ENCODE peak calls at places on chromosome 2, in seven cellular contexts. M is H1, A is IMR-90, T is mesendoderm, K is neuronal stem cell, Z is mesenchymal stem cell, V is trophoblast cell. Y is an unnamed sample.

GRCh38 chr2:17171446-17172049 is 346.7 kb downstream of the RAD51AP2 start:
- DNase-seq in M (peak), A (peak), T (peak), K (peak), Z (peak), V (peak), Y (peak)

GRCh38 chr2:71829008-71829407 is 318.7 kb downstream of the CYP26B1 start:
- DNase-seq in M (no peak), A (no peak), T (no peak), K (no peak), Z (no peak), V (no peak), Y (peak)

GRCh38 chr2:46349115-46349547 is 51.9 kb downstream of the EPAS1 start:
- DNase-seq in M (no peak), A (no peak), T (no peak), K (no peak), Z (no peak), V (no peak), Y (no peak)

GRCh38 chr2:225354281-225354774 is 45.2 kb upstream of the NYAP2 start:
- DNase-seq in M (no peak), A (peak), T (peak), K (no peak), Z (peak), V (no peak), Y (peak)

GRCh38 chr2:128819092-128819491 is 500.4 kb upstream of the HS6ST1 start:
- DNase-seq in M (no peak), A (no peak), T (no peak), K (no peak), Z (no peak), V (no peak), Y (no peak)

GRCh38 chr2:239919779-239920545 is 105.2 kb downstream of the NDUFA10 start:
- DNase-seq in M (no peak), A (no peak), T (no peak), K (no peak), Z (no peak), V (no peak), Y (peak)

GRCh38 chr2:173964565-173965371 is 405 bp downstream of the SP3 start:
- DNase-seq in M (peak), A (peak), T (no peak), K (peak), Z (peak), V (peak), Y (peak)

GRCh38 chr2:26786207-26787023 is 559 bp downstream of the CENPA start:
- DNase-seq in M (no peak), A (no peak), T (peak), K (no peak), Z (peak), V (peak), Y (no peak)

GRCh38 chr2:129299338-129299737 is 680.1 kb upstream of the RAB6C start:
- DNase-seq in M (no peak), A (no peak), T (no peak), K (no peak), Z (no peak), V (no peak), Y (no peak)

GRCh38 chr2:135066710-135067109 is 14.6 kb downstream of the RAB3GAP1 start:
- DNase-seq in M (no peak), A (peak), T (no peak), K (no peak), Z (no peak), V (no peak), Y (no peak)

GRCh38 chr2:18498531-18498930 is 61.9 kb downstream of the RDH14 start:
- DNase-seq in M (no peak), A (no peak), T (no peak), K (no peak), Z (no peak), V (no peak), Y (no peak)

GRCh38 chr2:204673877-204674276 is 128.6 kb downstream of the PARD3B start:
- DNase-seq in M (no peak), A (peak), T (no peak), K (no peak), Z (peak), V (no peak), Y (no peak)

GRCh38 chr2:175363719-175364118 is 182.2 kb upstream of the ATP5MC3 start:
- DNase-seq in M (no peak), A (no peak), T (no peak), K (no peak), Z (no peak), V (no peak), Y (no peak)

GRCh38 chr2:95346236-95346737 is 49.1 kb downstream of the KCNIP3 start:
- DNase-seq in M (no peak), A (peak), T (no peak), K (peak), Z (no peak), V (peak), Y (peak)

GRCh38 chr2:36770542-36771287 is 74.2 kb downstream of the VIT start:
- DNase-seq in M (peak), A (peak), T (peak), K (peak), Z (peak), V (peak), Y (peak)

GRCh38 chr2:233855345-233855744 is 1.0 kb upstream of the HJURP start:
- DNase-seq in M (no peak), A (no peak), T (no peak), K (no peak), Z (no peak), V (no peak), Y (no peak)

GRCh38 chr2:61018319-61018750 is 280 bp upstream of the PUS10 start:
- DNase-seq in M (no peak), A (peak), T (no peak), K (no peak), Z (no peak), V (no peak), Y (no peak)

GRCh38 chr2:16363581-16363980 is 302.1 kb downstream of the CYRIA start:
- DNase-seq in M (no peak), A (no peak), T (no peak), K (no peak), Z (no peak), V (no peak), Y (no peak)

GRCh38 chr2:56749152-56749752 is 565.5 kb downstream of the CCDC85A start:
- DNase-seq in M (no peak), A (peak), T (peak), K (peak), Z (peak), V (peak), Y (no peak)

GRCh38 chr2:239269173-239269865 is 131.5 kb downstream of the HDAC4 start:
- DNase-seq in M (no peak), A (no peak), T (no peak), K (no peak), Z (no peak), V (no peak), Y (no peak)

GRCh38 chr2:136253288-136254004 is 135.5 kb upstream of the CXCR4 start:
- DNase-seq in M (no peak), A (no peak), T (no peak), K (no peak), Z (no peak), V (no peak), Y (no peak)

GRCh38 chr2:24620936-24621335 is 129.9 kb downstream of the NCOA1 start:
- DNase-seq in M (no peak), A (no peak), T (peak), K (no peak), Z (no peak), V (peak), Y (no peak)

DNA sequence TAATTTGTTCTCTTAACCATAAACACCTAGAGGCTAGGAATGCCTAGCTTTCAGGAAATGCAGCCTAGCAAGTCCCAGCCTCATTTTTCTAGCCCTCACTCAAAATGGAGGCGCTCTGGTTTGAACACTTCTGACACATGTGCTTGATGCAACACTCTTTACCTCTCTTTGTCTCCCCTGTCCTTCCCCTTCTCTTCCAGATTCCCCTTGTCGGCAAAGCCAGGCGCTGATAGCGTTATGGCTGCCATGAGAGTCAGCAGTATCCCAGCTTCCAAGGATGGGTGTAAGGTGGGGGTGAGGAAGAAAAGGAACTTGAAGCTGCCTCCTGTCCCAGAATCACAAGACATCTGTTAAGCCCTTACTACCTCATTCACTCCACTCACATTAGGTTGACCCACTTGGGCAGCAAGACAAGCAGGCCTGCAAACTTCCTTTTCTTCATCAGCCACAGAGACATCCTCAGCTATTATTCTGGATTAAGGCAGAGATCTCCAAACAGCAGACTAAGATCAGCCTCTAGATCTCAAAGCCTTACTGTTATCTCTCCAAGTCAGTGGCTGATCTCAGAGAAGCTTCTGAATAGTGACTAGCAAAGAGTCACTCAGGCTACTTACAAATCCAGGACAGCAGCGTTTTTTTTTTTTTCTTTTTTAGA is 1.9 kb upstream of the ST3GAL5 start:
- DNase-seq in M (no peak), A (no peak), T (no peak), K (no peak), Z (no peak), V (peak), Y (no peak)
- H2BK120ac ChIP-seq in M (no peak), A (no peak), T (no peak), K (no peak), Z (peak), V (peak), Y (no peak)

GRCh38 chr2:28084564-28084963 is 194.0 kb downstream of the BABAM2 start:
- DNase-seq in M (no peak), A (no peak), T (no peak), K (no peak), Z (no peak), V (no peak), Y (no peak)

GRCh38 chr2:28085183-28085582 is 194.7 kb downstream of the BABAM2 start:
- DNase-seq in M (no peak), A (no peak), T (no peak), K (no peak), Z (no peak), V (no peak), Y (no peak)

GRCh38 chr2:28082131-28082530 is 191.6 kb downstream of the BABAM2 start:
- DNase-seq in M (no peak), A (peak), T (no peak), K (no peak), Z (peak), V (peak), Y (no peak)

GRCh38 chr2:28080911-28081310 is 190.4 kb downstream of the BABAM2 start:
- DNase-seq in M (no peak), A (peak), T (no peak), K (no peak), Z (peak), V (peak), Y (no peak)
- H2BK120ac ChIP-seq in M (no peak), A (peak), T (no peak), K (no peak), Z (no peak), V (no peak), Y (no peak)

GRCh38 chr2:141992695-141993094 is 138.1 kb downstream of the LRP1B start:
- DNase-seq in M (no peak), A (no peak), T (no peak), K (no peak), Z (no peak), V (no peak), Y (no peak)
- H2BK120ac ChIP-seq in M (no peak), A (no peak), T (no peak), K (no peak), Z (no peak), V (no peak), Y (no peak)

GRCh38 chr2:76721226-76721625 is 801.0 kb downstream of the LRRTM4 start:
- DNase-seq in M (no peak), A (no peak), T (peak), K (no peak), Z (peak), V (peak), Y (no peak)
- H2BK120ac ChIP-seq in M (no peak), A (no peak), T (no peak), K (no peak), Z (no peak), V (no peak), Y (no peak)

DNA sequence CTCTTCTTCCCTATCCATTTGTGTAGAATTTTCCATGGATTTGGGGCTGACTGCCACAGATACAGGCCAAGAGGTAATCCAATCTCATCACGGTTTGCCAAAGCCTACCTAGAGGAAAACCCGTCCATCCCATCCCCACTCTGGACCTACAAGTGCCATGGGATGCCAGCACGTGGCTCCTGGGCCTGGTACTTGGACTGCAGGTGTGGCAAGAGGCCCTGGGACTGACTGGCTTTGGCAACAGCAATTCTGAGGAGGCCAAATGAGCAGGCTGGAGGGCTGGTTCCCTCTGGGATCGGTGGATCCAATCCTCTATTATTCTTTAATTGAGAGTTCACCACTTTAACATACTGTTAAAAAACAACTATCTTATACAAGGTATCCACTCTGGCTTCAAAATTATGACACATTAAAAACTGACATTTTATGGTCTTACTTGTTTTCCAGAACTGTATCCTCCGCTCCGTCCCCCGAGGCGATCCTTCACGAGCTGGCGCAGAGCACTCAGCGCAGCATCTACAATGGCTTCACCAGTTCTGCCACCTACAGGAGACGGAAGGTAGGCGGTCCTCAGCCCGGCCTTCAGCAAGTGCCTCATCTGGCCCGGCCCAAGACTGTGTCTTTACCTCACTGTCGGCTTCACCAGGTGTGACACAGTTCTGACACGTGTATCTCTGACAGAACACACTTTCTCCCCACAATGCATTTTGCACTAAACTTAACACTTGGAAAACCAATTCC is 19.8 kb downstream of the PDIA6 start:
- DNase-seq in M (no peak), A (no peak), T (peak), K (no peak), Z (no peak), V (peak), Y (peak)
- H2BK120ac ChIP-seq in M (no peak), A (no peak), T (no peak), K (no peak), Z (no peak), V (no peak), Y (no peak)

GRCh38 chr2:69275490-69275889 is 111.5 kb downstream of the GFPT1 start:
- DNase-seq in M (no peak), A (no peak), T (no peak), K (no peak), Z (no peak), V (no peak), Y (no peak)
- H2BK120ac ChIP-seq in M (no peak), A (no peak), T (no peak), K (no peak), Z (no peak), V (no peak), Y (no peak)

GRCh38 chr2:222218786-222219185 is 80.0 kb downstream of the PAX3 start:
- DNase-seq in M (no peak), A (no peak), T (no peak), K (no peak), Z (no peak), V (no peak), Y (no peak)
- H2BK120ac ChIP-seq in M (no peak), A (no peak), T (no peak), K (no peak), Z (no peak), V (no peak), Y (no peak)

DNA sequence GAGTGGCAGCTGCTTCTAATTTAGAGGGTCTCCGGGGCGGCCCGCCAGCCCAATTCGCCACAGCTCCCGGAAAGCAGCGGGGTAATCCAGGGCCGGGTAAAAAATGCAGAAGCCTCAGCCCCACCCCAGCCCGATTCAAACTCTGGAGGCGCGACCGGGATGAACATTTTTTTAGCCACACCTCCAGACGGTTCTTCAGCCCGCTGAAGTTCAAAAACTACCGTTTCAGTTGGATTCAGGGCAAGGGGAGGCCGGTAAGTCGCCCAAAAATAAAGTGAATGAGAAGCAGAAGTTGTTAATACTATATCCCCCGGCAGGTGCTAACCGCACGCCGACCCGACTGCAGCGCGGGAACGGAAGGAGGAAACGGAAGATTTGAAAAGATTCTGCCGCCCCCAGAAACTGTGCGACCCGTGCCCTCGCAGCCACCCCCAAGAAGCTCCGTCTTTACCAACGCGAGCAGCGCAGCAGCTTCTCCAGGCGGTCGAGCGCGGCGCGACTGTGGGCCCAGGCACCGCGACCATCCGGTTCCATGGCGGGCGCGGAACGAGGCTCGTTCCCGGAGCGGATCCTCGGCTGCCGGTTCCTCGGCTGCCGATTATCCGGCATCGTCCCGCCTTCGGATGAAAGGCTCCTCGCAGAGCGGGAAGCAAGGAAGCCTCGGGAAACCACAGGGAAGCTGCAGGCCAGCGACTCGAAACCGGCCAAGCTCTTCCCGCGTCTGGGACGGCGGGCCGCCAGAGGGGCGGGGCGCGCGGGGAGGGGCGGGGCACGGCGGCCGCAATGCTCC is at the start of gene BARD1:
- DNase-seq in M (no peak), A (peak), T (peak), K (peak), Z (peak), V (peak), Y (peak)
- H2BK120ac ChIP-seq in M (no peak), A (peak), T (no peak), K (no peak), Z (no peak), V (peak), Y (no peak)

Y was measured in H9.